ENCODE peak calls at places on chromosomes 1 and 21, in five cellular contexts. F is fibroblast of lung, W is GM23338, Y is vagina, E is suprapubic skin. B is an unnamed sample. For H3K4me1, the result is how much of the 10 kb centered on the place peaks cover.

GRCh38 chr1:233075045-233075444 is 124.6 kb downstream of the NTPCR start:
- DNase-seq in Y (no peak), W (no peak), F (peak), E (no peak), B (no peak)

GRCh38 chr1:32651461-32652073 is 559 bp downstream of the RBBP4 start:
- DNase-seq in Y (peak), W (no peak), E (no peak), F (no peak), B (no peak)

GRCh38 chr1:234642428-234642827 is 32.5 kb upstream of the IRF2BP2 start:
- DNase-seq in E (no peak), W (no peak), F (no peak), Y (no peak), B (no peak)

GRCh38 chr1:33143698-33144097 is 38.1 kb downstream of the TRIM62 start:
- DNase-seq in W (no peak), Y (no peak), E (no peak), F (peak), B (no peak)

GRCh38 chr1:101567582-101568189 is 330.9 kb downstream of the S1PR1 start:
- DNase-seq in E (no peak), W (peak), F (peak), Y (no peak), B (peak)

GRCh38 chr1:20551945-20552727 is at the start of gene FAM43B:
- DNase-seq in E (peak), W (peak), Y (no peak), F (peak), B (no peak)

GRCh38 chr1:91546301-91546581 is 45.6 kb downstream of the CDC7 start:
- DNase-seq in F (no peak), E (no peak), Y (no peak), W (no peak), B (no peak)

GRCh38 chr1:48223372-48224081 is 1.0 kb downstream of the SLC5A9 start:
- DNase-seq in F (no peak), W (no peak), Y (no peak), E (no peak), B (no peak)

GRCh38 chr1:204232530-204232929 is 18.7 kb upstream of the GOLT1A start:
- DNase-seq in Y (no peak), E (no peak), W (no peak), F (peak), B (no peak)

GRCh38 chr1:54180666-54181360 is 19.0 kb downstream of the CYB5RL start:
- DNase-seq in Y (no peak), W (no peak), F (no peak), E (no peak), B (no peak)

GRCh38 chr1:180994262-180994661 is 28.4 kb downstream of the STX6 start:
- DNase-seq in W (no peak), E (no peak), Y (no peak), F (no peak), B (no peak)

GRCh38 chr1:30087465-30087864 is 635.9 kb downstream of the MATN1 start:
- DNase-seq in E (no peak), Y (no peak), W (peak), F (no peak), B (no peak)

GRCh38 chr21:45366931-45367401 is 38.0 kb upstream of the COL18A1 start:
- DNase-seq in E (no peak), Y (no peak), W (no peak), F (peak), B (no peak)

GRCh38 chr1:248849152-248849551 is 9.7 kb downstream of the ZNF692 start:
- DNase-seq in W (no peak), E (no peak), Y (no peak), F (no peak), B (no peak)

GRCh38 chr1:113859478-113860175 is 11.9 kb downstream of the PTPN22 start:
- DNase-seq in W (no peak), F (no peak), Y (no peak), E (no peak), B (no peak)

GRCh38 chr1:45913183-45913924 is 109.9 kb downstream of the MAST2 start:
- DNase-seq in Y (peak), W (no peak), E (no peak), F (peak), B (no peak)

GRCh38 chr1:211524521-211524920 is 32.6 kb upstream of the RD3 start:
- DNase-seq in W (no peak), F (no peak), E (no peak), Y (no peak), B (no peak)

GRCh38 chr1:91809267-91809666 is 76.7 kb downstream of the TGFBR3 start:
- DNase-seq in W (no peak), F (peak), E (no peak), Y (no peak), B (no peak)

GRCh38 chr1:15245593-15246325 is 1.3 kb upstream of the FHAD1 start:
- DNase-seq in Y (no peak), E (no peak), W (no peak), F (peak), B (no peak)

GRCh38 chr1:210262167-210262896 is 29.7 kb downstream of the SERTAD4 start:
- DNase-seq in E (no peak), W (no peak), F (peak), Y (no peak), B (no peak)

GRCh38 chr1:205949753-205950152 is 6.5 kb upstream of the SLC26A9 start:
- DNase-seq in E (no peak), F (no peak), W (no peak), Y (no peak), B (no peak)

GRCh38 chr1:15617173-15617873 is at the start of gene DDI2:
- DNase-seq in E (peak), Y (peak), F (peak), W (peak), B (peak)

GRCh38 chr1:158045639-158046038 is 52.2 kb downstream of the KIRREL1 start:
- DNase-seq in W (peak), F (peak), E (no peak), Y (no peak), B (no peak)

GRCh38 chr1:18618546-18619466 is 11.8 kb upstream of the PAX7 start:
- DNase-seq in F (peak), Y (no peak), W (no peak), E (no peak), B (no peak)

GRCh38 chr1:189804352-189804751 is 673.3 kb downstream of the BRINP3 start:
- DNase-seq in E (no peak), Y (no peak), W (peak), F (no peak), B (no peak)

GRCh38 chr1:101152633-101153032 is 84.2 kb upstream of the S1PR1 start:
- DNase-seq in F (no peak), E (no peak), W (no peak), Y (no peak), B (no peak)

GRCh38 chr1:93013311-93014091 is 52.2 kb upstream of the DIPK1A start:
- DNase-seq in W (no peak), E (no peak), Y (no peak), F (peak), B (no peak)

GRCh38 chr1:2316451-2316940 is 74.9 kb downstream of the MORN1 start:
- DNase-seq in E (no peak), F (peak), Y (no peak), W (no peak), B (no peak)

GRCh38 chr21:35924714-35925301 is 135.5 kb downstream of the SETD4 start:
- DNase-seq in Y (peak), E (no peak), W (no peak), F (peak), B (no peak)

GRCh38 chr1:10480614-10481013 is 5.9 kb downstream of the PEX14 start:
- DNase-seq in F (no peak), E (no peak), W (no peak), Y (no peak), B (no peak)

GRCh38 chr1:102970496-102971078 is 137.7 kb downstream of the COL11A1 start:
- DNase-seq in Y (no peak), F (peak), E (no peak), W (peak), B (no peak)

GRCh38 chr1:22048351-22049192 is 3.9 kb upstream of the CDC42 start:
- DNase-seq in Y (no peak), F (no peak), E (peak), W (peak), B (no peak)

GRCh38 chr1:227058321-227058751 is 118.2 kb downstream of the COQ8A start:
- DNase-seq in E (no peak), Y (no peak), W (no peak), F (peak), B (no peak)

GRCh38 chr21:15730484-15731242 is 881 bp downstream of the USP25 start:
- DNase-seq in W (peak), F (no peak), Y (no peak), E (peak), B (no peak)

GRCh38 chr1:225735252-225736149 is 42.1 kb upstream of the SRP9 start:
- DNase-seq in Y (peak), W (no peak), E (peak), F (peak), B (no peak)

GRCh38 chr1:161702250-161702649 is 4.8 kb upstream of the FCRLA start:
- DNase-seq in W (no peak), E (no peak), F (no peak), Y (no peak), B (no peak)

GRCh38 chr1:244705268-244706234 is 52.6 kb downstream of the DESI2 start:
- DNase-seq in E (no peak), F (no peak), Y (no peak), W (no peak), B (no peak)

GRCh38 chr1:164589961-164590507 is 31.1 kb downstream of the PBX1 start:
- DNase-seq in F (no peak), E (no peak), Y (no peak), W (peak), B (no peak)
- H3K4me1 ChIP-seq in F (under half), E (under half), Y (half or more), W (half or more), B (under half)

GRCh38 chr1:198637157-198637556 is 1.7 kb upstream of the PTPRC start:
- DNase-seq in E (no peak), Y (no peak), W (no peak), F (no peak), B (no peak)

GRCh38 chr1:198637915-198638437 is 864 bp upstream of the PTPRC start:
- DNase-seq in Y (no peak), W (no peak), F (no peak), E (no peak), B (no peak)

GRCh38 chr1:198638441-198638840 is 399 bp upstream of the PTPRC start:
- DNase-seq in Y (no peak), E (no peak), F (no peak), W (no peak), B (no peak)

GRCh38 chr1:198635964-198636363 is 2.9 kb upstream of the PTPRC start:
- DNase-seq in Y (no peak), E (no peak), F (no peak), W (no peak), B (no peak)

GRCh38 chr1:198636391-198636790 is 2.4 kb upstream of the PTPRC start:
- DNase-seq in F (no peak), W (no peak), E (no peak), Y (no peak), B (no peak)
- H3K4me1 ChIP-seq in F (under half), W (under half), E (under half), Y (under half), B (half or more)

DNA sequence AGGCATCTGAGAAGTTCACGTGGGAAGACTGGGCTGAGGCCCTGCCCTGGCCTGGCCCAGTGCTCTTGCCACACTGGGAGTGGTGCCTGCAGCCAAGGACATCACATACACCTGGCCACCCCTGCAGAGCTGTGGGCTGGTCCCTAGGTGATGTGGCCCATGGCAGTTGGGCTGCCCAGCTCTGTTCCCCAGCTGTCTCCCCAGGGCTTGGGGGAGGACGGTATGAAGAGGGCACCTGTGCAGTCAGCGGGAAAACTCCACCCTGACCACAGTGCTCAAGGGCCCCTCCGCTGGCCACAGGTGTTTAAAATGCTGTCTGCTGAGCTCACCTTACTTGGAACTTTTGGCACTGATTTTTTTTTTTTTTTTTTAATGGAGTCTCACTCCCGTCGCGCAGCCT is 120.4 kb upstream of the SLC25A33 start:
- DNase-seq in Y (no peak), W (no peak), E (no peak), F (no peak), B (no peak)
- H3K4me1 ChIP-seq in Y (under half), W (under half), E (under half), F (under half), B (under half)

DNA sequence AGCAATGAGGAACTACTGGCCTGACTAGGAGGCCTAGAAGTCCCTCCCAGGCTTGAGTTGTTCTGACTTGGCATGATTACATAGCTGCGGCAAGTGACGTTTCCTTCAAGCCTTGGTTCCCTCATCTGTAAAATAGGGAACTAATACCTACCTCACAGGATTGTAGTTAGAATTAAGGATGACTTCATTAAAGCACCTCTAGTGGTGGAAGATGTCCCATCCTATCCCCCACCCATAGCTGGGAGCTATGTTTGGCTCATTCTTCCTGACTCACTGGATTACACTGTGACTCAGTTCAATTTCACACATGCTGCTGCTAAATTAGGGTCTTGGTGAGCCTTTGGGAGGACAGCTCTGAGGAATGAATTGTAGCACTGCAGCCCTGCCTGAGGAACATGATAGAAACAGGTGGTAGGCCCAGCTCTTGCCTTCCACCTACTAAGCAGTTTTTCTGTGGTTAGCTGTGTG is 6.0 kb upstream of the SHISA4 start:
- DNase-seq in E (no peak), Y (peak), W (peak), F (peak), B (no peak)
- H3K4me1 ChIP-seq in E (under half), Y (under half), W (under half), F (under half), B (under half)

GRCh38 chr1:175192630-175193338 is at the start of gene KIAA0040:
- DNase-seq in F (peak), Y (no peak), W (peak), E (peak), B (peak)
- H3K4me1 ChIP-seq in F (under half), Y (half or more), W (under half), E (half or more), B (under half)

B was measured in CD8-positive, alpha-beta T cell.